ENCODE peak calls at places on chromosomes 3 and 15, in ten cellular contexts. B is HT1080; G is NCI-H1092 treated with DMSO at 0.1 percent for 48 hours; T is heart left ventricle; D is MCF 10A; X is germinal center; S is DMS153; F is HS-5; L is stimulated activated CD8-positive, alpha-beta memory T cell treated with anti-CD3 and anti-CD28 coated beads, Interleukin-12 subunit alpha, Interleukin-12 subunit beta, amount 100 ng/mL, for 4 hours; Z is left colon. P is an unnamed sample.

GRCh38 chr15:33278816-33279612 is 31.8 kb upstream of the RYR3 start:
- DNase-seq in B (peak), G (no peak), T (no peak), D (peak), X (no peak), S (no peak), F (peak), L (no peak), Z (no peak), P (peak)

GRCh38 chr3:72165808-72166207 is 380.9 kb upstream of the PROK2 start:
- DNase-seq in B (no peak), G (no peak), T (no peak), D (no peak), X (no peak), S (no peak), F (no peak), L (no peak), Z (no peak), P (no peak)

GRCh38 chr15:31326729-31327673 is at the start of gene KLF13:
- DNase-seq in B (no peak), G (no peak), T (peak), D (peak), X (peak), S (no peak), F (no peak), L (peak), Z (peak), P (no peak)

GRCh38 chr15:31332020-31332680 is 5.5 kb downstream of the KLF13 start:
- DNase-seq in B (no peak), G (no peak), T (no peak), D (no peak), X (no peak), S (no peak), F (no peak), L (no peak), Z (no peak), P (no peak)

GRCh38 chr3:124381565-124382333 is 348.5 kb upstream of the UMPS start:
- DNase-seq in B (no peak), G (no peak), T (no peak), D (no peak), X (no peak), S (no peak), F (no peak), L (no peak), Z (no peak), P (no peak)

GRCh38 chr3:46112984-46113383 is 85.7 kb upstream of the XCR1 start:
- DNase-seq in B (peak), G (no peak), T (no peak), D (peak), X (no peak), S (no peak), F (no peak), L (no peak), Z (no peak), P (no peak)

GRCh38 chr3:155356594-155357370 is 63.3 kb upstream of the STRIT1 start:
- DNase-seq in B (peak), G (no peak), T (no peak), D (no peak), X (no peak), S (no peak), F (no peak), L (no peak), Z (no peak), P (no peak)

GRCh38 chr3:194043516-194043915 is 92.4 kb upstream of the HES1 start:
- DNase-seq in B (peak), G (no peak), T (no peak), D (peak), X (no peak), S (no peak), F (peak), L (no peak), Z (no peak), P (no peak)

GRCh38 chr3:47495111-47495510 is 18.4 kb downstream of the ELP6 start:
- DNase-seq in B (no peak), G (no peak), T (no peak), D (no peak), X (no peak), S (no peak), F (no peak), L (no peak), Z (no peak), P (no peak)

GRCh38 chr3:61872077-61872706 is 310.8 kb downstream of the PTPRG start:
- DNase-seq in B (no peak), G (no peak), T (no peak), D (no peak), X (no peak), S (peak), F (no peak), L (no peak), Z (no peak), P (no peak)

GRCh38 chr3:12963184-12963868 is 109.9 kb downstream of the IQSEC1 start:
- DNase-seq in B (no peak), G (no peak), T (peak), D (no peak), X (no peak), S (no peak), F (no peak), L (no peak), Z (no peak), P (no peak)

GRCh38 chr3:125003369-125003853 is 52.4 kb downstream of the HEG1 start:
- DNase-seq in B (peak), G (no peak), T (no peak), D (no peak), X (no peak), S (no peak), F (no peak), L (no peak), Z (no peak), P (no peak)

GRCh38 chr3:43854916-43855315 is 164.2 kb downstream of the ABHD5 start:
- DNase-seq in B (no peak), G (no peak), T (no peak), D (no peak), X (no peak), S (no peak), F (no peak), L (no peak), Z (no peak), P (no peak)

GRCh38 chr3:13237776-13238490 is 164.7 kb upstream of the IQSEC1 start:
- DNase-seq in B (no peak), G (no peak), T (peak), D (no peak), X (no peak), S (no peak), F (no peak), L (no peak), Z (no peak), P (no peak)